ENCODE peak calls at places on chromosomes 11 and 22, in six cellular contexts. O, S, B, X, Q and J are unnamed samples.

GRCh38 chr11:36557991-36558390 is 9.8 kb upstream of the RAG1 start:
- DNase-seq in O (no peak), S (no peak), Q (no peak), X (no peak), B (no peak), J (no peak)

GRCh38 chr11:129620705-129621104 is 194.9 kb upstream of the TMEM45B start:
- DNase-seq in X (no peak), S (no peak), O (no peak), Q (no peak), B (no peak), J (no peak)

GRCh38 chr11:12008790-12009616 is 577 bp upstream of the DKK3 start:
- DNase-seq in O (no peak), S (no peak), B (no peak), X (peak; percentile 6), Q (peak; percentile 35), J (no peak)

GRCh38 chr11:86670179-86670578 is 2.2 kb downstream of the ME3 start:
- DNase-seq in S (no peak), O (no peak), X (no peak), B (no peak), Q (no peak), J (no peak)

GRCh38 chr11:69089258-69089657 is 40.5 kb downstream of the TPCN2 start:
- DNase-seq in X (no peak), Q (peak; percentile 81), S (peak; percentile 15), B (no peak), O (no peak), J (no peak)

GRCh38 chr11:47850337-47850736 is 2.2 kb upstream of the NUP160 start:
- DNase-seq in X (no peak), S (no peak), B (no peak), Q (no peak), O (no peak), J (no peak)

GRCh38 chr11:126716456-126717083 is 284.0 kb downstream of the KIRREL3 start:
- DNase-seq in O (peak; percentile 13), B (no peak), S (peak; percentile 55), X (peak; percentile 39), Q (peak; percentile 25), J (peak; percentile 29)

GRCh38 chr22:23035557-23036277 is 34.6 kb upstream of the GNAZ start:
- DNase-seq in X (peak; percentile 8), S (no peak), Q (no peak), B (no peak), O (no peak), J (no peak)

GRCh38 chr11:126063510-126063858 is 818 bp upstream of the CDON start:
- DNase-seq in X (no peak), B (no peak), Q (no peak), S (no peak), O (no peak), J (no peak)

GRCh38 chr11:126871792-126872191 is 128.8 kb downstream of the KIRREL3 start:
- DNase-seq in S (no peak), Q (no peak), O (no peak), B (no peak), X (no peak), J (no peak)

GRCh38 chr11:45042560-45042959 is 91.9 kb upstream of the TP53I11 start:
- DNase-seq in O (no peak), Q (no peak), X (no peak), B (no peak), S (no peak), J (no peak)

GRCh38 chr11:33735426-33736147 is 636 bp downstream of the CD59 start:
- DNase-seq in O (peak; percentile 26), X (peak; percentile 62), Q (no peak), B (no peak), S (peak; percentile 80), J (peak; percentile 41)

GRCh38 chr11:26297179-26297970 is 34.6 kb upstream of the ANO3 start:
- DNase-seq in S (peak; percentile 53), Q (peak; percentile 50), X (no peak), O (no peak), B (peak; percentile 37), J (no peak)